ENCODE peak calls at places on chromosomes 12 and 14, in nine cellular contexts. B, V, Z, I, U, S, F, O and T are unnamed samples.

GRCh38 chr14:65012353-65012752 is 25.7 kb downstream of the FNTB start:
- DNase-seq in V (no peak), Z (no peak), U (no peak), F (no peak), O (no peak), I (no peak), S (no peak), B (no peak), T (no peak)

GRCh38 chr12:124640096-124640495 is 72.7 kb upstream of the NCOR2 start:
- DNase-seq in U (no peak), O (no peak), F (no peak), V (no peak), I (no peak), B (no peak), Z (peak; percentile 46), S (peak; percentile 73), T (peak; percentile 34)

GRCh38 chr12:117761528-117762100 is 207.2 kb downstream of the KSR2 start:
- DNase-seq in O (no peak), I (no peak), V (no peak), B (no peak), S (no peak), Z (no peak), U (no peak), F (no peak), T (no peak)

GRCh38 chr14:21498540-21499526 is 12.3 kb downstream of the METTL3 start:
- DNase-seq in S (peak; percentile 28), O (no peak), B (peak; percentile 84), U (peak; percentile 64), V (peak; percentile 12), Z (peak; percentile 43), F (no peak), I (no peak), T (peak; percentile 61)

GRCh38 chr12:22458301-22458917 is 85.9 kb downstream of the C2CD5 start:
- DNase-seq in U (no peak), I (no peak), O (no peak), F (no peak), Z (no peak), B (peak; percentile 78), V (no peak), S (no peak), T (no peak)

GRCh38 chr14:72715215-72715909 is 178.5 kb downstream of the DPF3 start:
- DNase-seq in V (no peak), U (no peak), O (no peak), I (no peak), S (peak; percentile 47), F (no peak), B (no peak), Z (no peak), T (no peak)

GRCh38 chr12:107356266-107356936 is 263.1 kb upstream of the CRY1 start:
- DNase-seq in V (no peak), S (peak; percentile 92), B (no peak), U (no peak), Z (peak; percentile 91), I (no peak), F (no peak), O (no peak), T (peak; percentile 78)

GRCh38 chr12:77442633-77443032 is 377.3 kb upstream of the E2F7 start:
- DNase-seq in O (no peak), B (no peak), I (no peak), V (no peak), S (peak; percentile 33), F (no peak), U (no peak), Z (no peak), T (peak; percentile 31)

GRCh38 chr14:68890173-68890931 is 88.8 kb downstream of the ACTN1 start:
- DNase-seq in V (no peak), U (no peak), I (no peak), B (no peak), F (no peak), S (no peak), Z (no peak), O (no peak), T (no peak)

GRCh38 chr12:2215709-2216560 is 163.1 kb downstream of the CACNA1C start:
- DNase-seq in U (no peak), O (no peak), V (no peak), Z (no peak), B (no peak), I (no peak), S (peak; percentile 89), F (no peak), T (no peak)